ENCODE peak calls at places on chromosomes 7 and 10, in ten cellular contexts. E is H9; U is caudate nucleus; O is body of pancreas; R is left lung; C is A549; V is CD4-positive, alpha-beta T cell; G is pancreas; Q is kidney; M is breast epithelium. J is an unnamed sample.

GRCh38 chr10:4246881-4247358 is 461.9 kb upstream of the KLF6 start:
- DNase-seq in E (no peak), U (no peak), O (no peak), R (no peak), C (no peak), V (no peak), G (no peak), Q (no peak), M (no peak), J (peak; percentile 88)

GRCh38 chr7:138129551-138130165 is 53.4 kb downstream of the AKR1D1 start:
- DNase-seq in E (no peak), U (no peak), O (no peak), R (no peak), C (no peak), V (no peak), G (no peak), Q (no peak), M (no peak), J (no peak)

GRCh38 chr7:4549681-4550080 is 132.4 kb upstream of the FOXK1 start:
- DNase-seq in E (no peak), U (no peak), O (no peak), R (no peak), C (no peak), V (no peak), G (no peak), Q (no peak), M (no peak), J (no peak)

GRCh38 chr7:36088966-36089365 is 64.1 kb upstream of the EEPD1 start:
- DNase-seq in E (no peak), U (no peak), O (no peak), R (no peak), C (no peak), V (no peak), G (no peak), Q (no peak), M (no peak), J (no peak)

GRCh38 chr10:96858038-96858705 is 26.1 kb downstream of the LCOR start:
- DNase-seq in E (no peak), U (no peak), O (no peak), R (no peak), C (no peak), V (no peak), G (no peak), Q (no peak), M (no peak), J (no peak)

GRCh38 chr10:132722391-132722790 is 63.6 kb downstream of the NKX6-2 start:
- DNase-seq in E (no peak), U (no peak), O (no peak), R (no peak), C (no peak), V (no peak), G (no peak), Q (no peak), M (no peak), J (no peak)

GRCh38 chr10:6494934-6495592 is 85.0 kb downstream of the PRKCQ start:
- DNase-seq in E (no peak), U (no peak), O (no peak), R (no peak), C (no peak), V (peak; percentile 46), G (no peak), Q (no peak), M (no peak), J (no peak)

GRCh38 chr10:102211615-102212299 is 14.3 kb upstream of the ELOVL3 start:
- DNase-seq in E (no peak), U (no peak), O (no peak), R (no peak), C (no peak), V (no peak), G (no peak), Q (no peak), M (no peak), J (no peak)

GRCh38 chr10:104127411-104127810 is 5.4 kb downstream of the SFR1 start:
- DNase-seq in E (peak; percentile 62), U (no peak), O (no peak), R (no peak), C (peak; percentile 64), V (no peak), G (no peak), Q (no peak), M (no peak), J (no peak)

GRCh38 chr10:30436200-30436599 is 2.2 kb downstream of the MAP3K8 start:
- DNase-seq in E (peak; percentile 67), U (no peak), O (no peak), R (peak; percentile 78), C (peak; percentile 68), V (no peak), G (no peak), Q (no peak), M (no peak), J (peak; percentile 78)

GRCh38 chr7:151490706-151491105 is 29.0 kb downstream of the RHEB start:
- DNase-seq in E (no peak), U (no peak), O (no peak), R (no peak), C (no peak), V (no peak), G (no peak), Q (no peak), M (no peak), J (no peak)

GRCh38 chr7:23332881-23333612 is 33.9 kb downstream of the MALSU1 start:
- DNase-seq in E (no peak), U (no peak), O (no peak), R (no peak), C (peak; percentile 65), V (no peak), G (no peak), Q (no peak), M (no peak), J (peak; percentile 82)

GRCh38 chr7:40008218-40008815 is 58.3 kb downstream of the CDK13 start:
- DNase-seq in E (no peak), U (no peak), O (no peak), R (no peak), C (peak; percentile 47), V (no peak), G (no peak), Q (no peak), M (no peak), J (no peak)

GRCh38 chr10:114404171-114405010 is at the start of gene AFAP1L2:
- DNase-seq in E (peak; percentile 58), U (no peak), O (peak; percentile 66), R (no peak), C (peak; percentile 64), V (no peak), G (peak; percentile 85), Q (peak; percentile 82), M (no peak), J (peak; percentile 39)
- H3K27ac ChIP-seq in E (no peak within 1 kb of the TSS), U (peak within 1 kb of the TSS; percentile 52), O (peak within 1 kb of the TSS; percentile 71), R (no peak within 1 kb of the TSS), C (peak within 1 kb of the TSS; percentile 74), V (no peak within 1 kb of the TSS), G (peak within 1 kb of the TSS; percentile 31), Q (peak within 1 kb of the TSS; percentile 76), M (peak within 1 kb of the TSS; percentile 92), J (no peak within 1 kb of the TSS)

GRCh38 chr10:58385784-58386112 is 538 bp downstream of the TFAM start:
- DNase-seq in E (peak; percentile 47), U (no peak), O (peak; percentile 19), R (peak; percentile 49), C (peak; percentile 42), V (no peak), G (peak; percentile 59), Q (peak; percentile 58), M (no peak), J (peak; percentile 64)
- H3K27ac ChIP-seq in E (peak overlapping the region; percentile 10), U (peak overlapping the region; percentile 83), O (peak overlapping the region; percentile 85), R (peak overlapping the region; percentile 94), C (peak overlapping the region; percentile 86), V (peak overlapping the region; percentile 69), G (peak overlapping the region; percentile 67), Q (peak overlapping the region; percentile 81), M (peak overlapping the region; percentile 90), J (peak overlapping the region; percentile 88)

DNA sequence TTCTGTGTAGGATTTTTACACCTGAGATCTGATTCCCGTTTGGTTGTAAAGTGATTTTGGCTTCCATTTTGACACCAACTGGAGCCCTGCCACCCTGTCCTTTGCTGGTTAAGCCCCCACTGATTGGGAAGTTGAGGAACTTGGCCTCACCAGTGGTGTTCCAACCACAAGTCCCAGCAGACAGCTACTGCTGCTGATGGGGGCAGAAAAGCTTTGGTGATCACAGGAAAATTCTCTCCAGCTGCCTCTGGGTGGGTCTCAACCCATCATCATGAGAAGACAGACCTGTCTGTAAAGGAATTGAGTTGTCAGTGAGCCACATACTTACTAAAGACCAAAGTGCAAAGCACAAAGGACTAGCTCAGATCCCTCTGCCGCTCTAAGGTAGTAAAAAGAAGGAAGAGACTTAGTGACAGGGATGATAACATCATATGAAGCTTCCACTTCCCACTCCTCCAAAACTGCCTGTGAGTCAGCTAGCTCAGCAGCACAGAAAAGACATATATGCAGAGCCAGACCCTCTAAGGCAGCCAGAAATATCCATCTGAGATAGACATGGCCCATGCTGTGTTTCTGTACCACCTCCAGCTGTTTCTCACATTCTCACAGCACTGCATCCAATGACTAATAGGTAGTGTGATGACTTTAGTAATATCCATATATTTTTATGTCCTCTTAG is 22.4 kb upstream of the LRRC17 start:
- DNase-seq in E (no peak), U (no peak), O (no peak), R (no peak), C (no peak), V (no peak), G (no peak), Q (no peak), M (no peak), J (peak; percentile 57)
- H3K27ac ChIP-seq in E (no peak overlapping the region), U (no peak overlapping the region), O (no peak overlapping the region), R (peak overlapping the region; percentile 34), C (no peak overlapping the region), V (no peak overlapping the region), G (no peak overlapping the region), Q (no peak overlapping the region), M (peak overlapping the region; percentile 53), J (no peak overlapping the region)

DNA sequence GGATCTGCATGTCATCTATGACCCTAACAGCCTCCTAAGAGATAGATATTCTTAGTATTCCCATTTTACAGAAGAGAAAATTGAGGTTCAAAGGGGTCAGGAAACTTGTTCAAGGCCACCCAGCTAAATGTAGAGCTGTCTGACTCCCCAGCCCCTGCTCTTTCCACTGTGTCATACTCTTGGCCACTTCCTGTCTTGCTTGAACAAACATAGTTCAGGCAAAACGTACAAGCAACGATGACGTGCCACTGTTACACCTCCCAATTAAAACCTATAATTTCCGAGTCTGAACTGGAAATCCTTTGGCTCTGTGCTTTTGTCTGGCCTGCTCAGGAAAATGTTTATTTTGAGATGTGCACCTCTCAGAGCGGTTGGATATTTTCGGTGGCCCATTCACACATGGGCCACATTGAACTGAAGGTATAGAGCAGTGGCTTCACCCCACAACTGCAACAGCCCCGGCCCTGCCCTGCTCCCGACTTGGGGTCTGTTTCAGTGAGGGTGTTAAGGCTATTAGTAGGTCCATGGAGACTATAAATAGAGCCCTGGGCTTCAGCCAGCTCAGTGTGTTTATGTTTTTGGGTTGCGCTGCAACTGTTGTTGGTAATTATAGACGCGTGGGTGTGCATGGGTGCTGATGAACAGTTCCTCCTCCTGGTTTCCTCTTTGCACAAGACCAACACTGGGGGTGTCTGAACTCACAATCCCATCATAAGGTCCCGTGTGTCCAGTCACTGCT is 172.3 kb upstream of the ADO start:
- DNase-seq in E (no peak), U (no peak), O (no peak), R (peak; percentile 59), C (peak; percentile 17), V (peak; percentile 5), G (no peak), Q (no peak), M (no peak), J (no peak)
- H3K27ac ChIP-seq in E (no peak overlapping the region), U (peak overlapping the region; percentile 26), O (no peak overlapping the region), R (peak overlapping the region; percentile 92), C (no peak overlapping the region), V (no peak overlapping the region), G (no peak overlapping the region), Q (no peak overlapping the region), M (no peak overlapping the region), J (no peak overlapping the region)

GRCh38 chr10:50312464-50313437 is 61.4 kb upstream of the ASAH2 start:
- DNase-seq in E (no peak), U (no peak), O (no peak), R (no peak), C (no peak), V (no peak), G (no peak), Q (no peak), M (no peak), J (no peak)
- H3K27ac ChIP-seq in E (no peak overlapping the region), U (no peak overlapping the region), O (no peak overlapping the region), R (no peak overlapping the region), C (no peak overlapping the region), V (no peak overlapping the region), G (no peak overlapping the region), Q (no peak overlapping the region), M (no peak overlapping the region), J (no peak overlapping the region)